ENCODE peak calls at places on chromosome 1, in eight cellular contexts. G, L, T, P, E, I, Y and A are unnamed samples.

GRCh38 chr1:56965916-56966697 is at the start of gene C8B:
- DNase-seq in G (no peak), L (no peak), T (no peak), P (no peak), E (no peak), I (no peak), Y (no peak), A (no peak)

GRCh38 chr1:41582851-41583657 is 98.6 kb upstream of the EDN2 start:
- DNase-seq in G (no peak), L (no peak), T (no peak), P (no peak), E (no peak), I (no peak), Y (no peak), A (no peak)

GRCh38 chr1:109275706-109276345 is 7.1 kb downstream of the PSRC1 start:
- DNase-seq in G (no peak), L (no peak), T (no peak), P (peak), E (peak), I (peak), Y (no peak), A (no peak)

GRCh38 chr1:109926662-109927300 is 16.1 kb downstream of the CSF1 start:
- DNase-seq in G (no peak), L (no peak), T (no peak), P (peak), E (peak), I (no peak), Y (peak), A (no peak)

GRCh38 chr1:75725861-75726361 is 1.4 kb downstream of the ACADM start:
- DNase-seq in G (no peak), L (no peak), T (no peak), P (no peak), E (no peak), I (no peak), Y (no peak), A (no peak)

GRCh38 chr1:200710166-200710565 is 28.5 kb upstream of the CAMSAP2 start:
- DNase-seq in G (no peak), L (no peak), T (no peak), P (no peak), E (no peak), I (no peak), Y (no peak), A (no peak)

GRCh38 chr1:6359568-6360496 is 33.7 kb downstream of the ACOT7 start:
- DNase-seq in G (peak), L (no peak), T (no peak), P (no peak), E (peak), I (peak), Y (peak), A (no peak)

GRCh38 chr1:59142663-59143487 is 154.0 kb upstream of the FGGY start:
- DNase-seq in G (no peak), L (no peak), T (peak), P (no peak), E (peak), I (no peak), Y (peak), A (peak)

GRCh38 chr1:5466487-5466886 is 525.7 kb downstream of the NPHP4 start:
- DNase-seq in G (no peak), L (no peak), T (no peak), P (no peak), E (no peak), I (no peak), Y (no peak), A (no peak)

GRCh38 chr1:12181568-12181967 is 14.8 kb downstream of the TNFRSF1B start:
- DNase-seq in G (no peak), L (no peak), T (no peak), P (no peak), E (no peak), I (no peak), Y (no peak), A (no peak)

GRCh38 chr1:185352067-185352466 is 35.0 kb upstream of the IVNS1ABP start:
- DNase-seq in G (no peak), L (no peak), T (no peak), P (no peak), E (peak), I (no peak), Y (no peak), A (no peak)

GRCh38 chr1:37575692-37576091 is 19.0 kb downstream of the DNALI1 start:
- DNase-seq in G (no peak), L (no peak), T (no peak), P (no peak), E (no peak), I (no peak), Y (no peak), A (no peak)

GRCh38 chr1:205091043-205091740 is 6.9 kb upstream of the TMEM81 start:
- DNase-seq in G (no peak), L (no peak), T (no peak), P (no peak), E (no peak), I (no peak), Y (no peak), A (no peak)

GRCh38 chr1:48469616-48470500 is 2.1 kb downstream of the SPATA6 start:
- DNase-seq in G (peak), L (no peak), T (no peak), P (peak), E (peak), I (peak), Y (peak), A (no peak)

GRCh38 chr1:245771521-245772281 is 616.9 kb downstream of the KIF26B start:
- DNase-seq in G (no peak), L (no peak), T (no peak), P (no peak), E (peak), I (no peak), Y (peak), A (peak)

GRCh38 chr1:24191860-24192259 is 4.8 kb upstream of the IFNLR1 start:
- DNase-seq in G (no peak), L (no peak), T (no peak), P (no peak), E (peak), I (no peak), Y (no peak), A (peak)

GRCh38 chr1:115379943-115380342 is 41.9 kb upstream of the NGF start:
- DNase-seq in G (no peak), L (no peak), T (no peak), P (no peak), E (no peak), I (no peak), Y (no peak), A (no peak)

GRCh38 chr1:214337536-214337935 is 56.6 kb downstream of the SMYD2 start:
- DNase-seq in G (no peak), L (no peak), T (no peak), P (no peak), E (no peak), I (no peak), Y (no peak), A (no peak)

GRCh38 chr1:214337015-214337414 is 56.1 kb downstream of the SMYD2 start:
- DNase-seq in G (no peak), L (no peak), T (no peak), P (no peak), E (no peak), I (no peak), Y (no peak), A (no peak)

GRCh38 chr1:214341459-214341858 is 60.5 kb downstream of the SMYD2 start:
- DNase-seq in G (no peak), L (no peak), T (no peak), P (no peak), E (no peak), I (no peak), Y (no peak), A (no peak)

GRCh38 chr1:214335567-214335966 is 54.6 kb downstream of the SMYD2 start:
- DNase-seq in G (no peak), L (no peak), T (no peak), P (no peak), E (no peak), I (no peak), Y (no peak), A (no peak)

GRCh38 chr1:214338212-214338611 is 57.3 kb downstream of the SMYD2 start:
- DNase-seq in G (no peak), L (no peak), T (no peak), P (no peak), E (no peak), I (no peak), Y (no peak), A (no peak)
- H3K27ac ChIP-seq in G (no peak), L (peak), T (no peak), P (no peak), E (no peak), I (peak), Y (peak), A (no peak)

DNA sequence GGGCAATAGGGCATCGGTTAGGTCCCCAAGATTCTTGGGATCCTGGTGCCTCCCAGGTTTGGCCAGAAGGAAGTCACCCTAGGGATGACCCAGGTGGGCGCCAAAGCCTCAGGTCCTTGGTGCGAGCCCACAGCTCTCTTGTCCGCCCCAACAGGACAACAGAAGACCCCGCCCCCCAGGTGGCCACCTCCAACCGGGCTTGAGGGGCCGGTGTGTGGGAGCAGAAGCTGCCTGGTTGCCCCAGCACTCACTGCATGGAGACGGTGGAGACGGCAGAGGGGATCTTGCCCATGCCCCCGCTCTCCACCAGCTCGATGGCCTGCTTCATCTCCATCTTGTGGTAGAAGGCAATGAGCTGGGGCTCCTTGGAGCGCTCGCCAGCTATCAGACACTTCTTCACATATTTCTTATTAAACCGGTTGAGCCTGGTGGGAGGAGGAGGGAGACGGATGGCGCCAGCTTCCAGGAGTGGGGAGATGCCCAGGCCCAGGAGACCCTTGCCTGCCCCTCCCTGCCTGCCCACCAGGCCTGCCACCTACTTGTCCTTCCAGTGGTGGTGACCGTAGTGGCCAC is 52.7 kb downstream of the SLC9A1 start:
- DNase-seq in G (no peak), L (no peak), T (no peak), P (no peak), E (no peak), I (no peak), Y (peak), A (no peak)
- H3K27ac ChIP-seq in G (no peak), L (no peak), T (no peak), P (no peak), E (no peak), I (no peak), Y (peak), A (no peak)

GRCh38 chr1:225842788-225843425 is 33.0 kb downstream of the EPHX1 start:
- DNase-seq in G (no peak), L (no peak), T (no peak), P (no peak), E (no peak), I (no peak), Y (no peak), A (no peak)
- H3K27ac ChIP-seq in G (no peak), L (no peak), T (no peak), P (no peak), E (no peak), I (peak), Y (no peak), A (no peak)

DNA sequence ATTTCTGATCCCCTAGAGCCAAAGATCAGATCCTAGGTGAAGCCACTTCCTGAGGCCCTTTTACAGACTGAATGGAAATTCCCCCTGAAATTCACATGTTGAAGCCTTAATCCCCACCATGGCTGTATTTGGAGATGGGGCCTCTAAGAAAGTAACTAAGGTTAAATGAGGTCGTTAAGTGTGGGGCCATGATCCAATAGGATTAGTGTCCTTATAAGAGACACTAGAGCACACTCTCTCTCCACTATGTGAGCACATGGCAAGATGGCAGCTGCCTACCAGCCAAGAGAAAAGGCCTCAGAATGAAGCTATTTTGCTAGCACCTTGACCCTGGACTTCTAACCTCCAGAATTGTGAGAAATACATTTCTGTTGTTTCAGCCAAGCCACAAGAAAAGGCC is 13.9 kb downstream of the ABCB10 start:
- DNase-seq in G (no peak), L (no peak), T (no peak), P (no peak), E (no peak), I (no peak), Y (no peak), A (no peak)
- H3K27ac ChIP-seq in G (no peak), L (no peak), T (no peak), P (no peak), E (no peak), I (no peak), Y (no peak), A (no peak)

GRCh38 chr1:28886731-28887417 is 27.5 kb upstream of the EPB41 start:
- DNase-seq in G (peak), L (peak), T (peak), P (peak), E (peak), I (peak), Y (peak), A (peak)
- H3K27ac ChIP-seq in G (peak), L (peak), T (peak), P (peak), E (peak), I (peak), Y (peak), A (no peak)